ENCODE peak calls at places on chromosomes 1 and 21, in six cellular contexts. M is GM12878, G is endothelial cell of umbilical vein, V is A549, K is K562, Z is HepG2. I is an unnamed sample.
A peak's percentile ranks its signal among the peaks of the same experiment; 100 is the strongest.

GRCh38 chr1:60268451-60268850 is 194.9 kb upstream of the C1orf87 start:
- DNase-seq in M (no peak), G (no peak), V (no peak), K (no peak), Z (no peak), I (no peak)

GRCh38 chr1:30036229-30036547 is 687.2 kb downstream of the MATN1 start:
- DNase-seq in M (no peak), Z (no peak), V (no peak), K (no peak), G (no peak), I (no peak)

GRCh38 chr1:230282157-230282556 is 144.0 kb downstream of the PGBD5 start:
- DNase-seq in V (no peak), Z (no peak), K (peak; percentile 12), G (peak; percentile 75), M (no peak), I (no peak)

GRCh38 chr1:196400478-196401453 is 207.5 kb downstream of the KCNT2 start:
- DNase-seq in K (no peak), Z (peak; percentile 83), M (no peak), G (peak; percentile 93), V (no peak), I (peak; percentile 12)

GRCh38 chr1:10771789-10772188 is 24.7 kb downstream of the CASZ1 start:
- DNase-seq in K (no peak), Z (no peak), V (no peak), G (no peak), M (no peak), I (no peak)

GRCh38 chr1:205142105-205142475 is 20.3 kb upstream of the RBBP5 start:
- DNase-seq in V (no peak), K (no peak), G (no peak), M (no peak), Z (no peak), I (no peak)

GRCh38 chr1:182264187-182264586 is 127.4 kb downstream of the GLUL start:
- DNase-seq in M (no peak), G (no peak), K (no peak), V (no peak), Z (no peak), I (no peak)

GRCh38 chr21:41611966-41612606 is 104.1 kb upstream of the TMPRSS2 start:
- DNase-seq in K (peak; percentile 30), V (peak; percentile 67), Z (peak; percentile 28), M (no peak), G (no peak), I (peak; percentile 29)

GRCh38 chr1:92968138-92969032 is 7.1 kb upstream of the DIPK1A start:
- DNase-seq in M (no peak), Z (peak; percentile 45), V (no peak), K (peak; percentile 38), G (peak; percentile 19), I (peak; percentile 32)

GRCh38 chr1:12153181-12153785 is 13.5 kb upstream of the TNFRSF1B start:
- DNase-seq in K (no peak), G (peak; percentile 49), V (no peak), Z (no peak), M (peak; percentile 78), I (peak; percentile 91)

GRCh38 chr1:226598455-226598849 is 49.9 kb downstream of the STUM start:
- DNase-seq in Z (no peak), V (no peak), G (no peak), K (no peak), M (no peak), I (no peak)

GRCh38 chr21:33434770-33435360 is 31.7 kb downstream of the IFNGR2 start:
- DNase-seq in V (no peak), K (peak; percentile 54), Z (no peak), M (peak; percentile 99), G (peak; percentile 92), I (peak; percentile 63)

GRCh38 chr1:227789881-227790400 is 25.5 kb upstream of the PRSS38 start:
- DNase-seq in M (no peak), K (no peak), G (no peak), Z (no peak), V (no peak), I (no peak)

GRCh38 chr1:89965203-89965900 is 29.6 kb upstream of the ZNF326 start:
- DNase-seq in K (no peak), V (no peak), Z (no peak), G (peak; percentile 73), M (no peak), I (no peak)

GRCh38 chr1:203475012-203475981 is at the start of gene PRELP:
- DNase-seq in Z (no peak), K (no peak), G (no peak), V (peak; percentile 5), M (no peak), I (no peak)

GRCh38 chr1:153790282-153790995 is 15.2 kb downstream of the SLC27A3 start:
- DNase-seq in V (no peak), Z (no peak), M (no peak), G (peak; percentile 85), K (no peak), I (peak; percentile 72)
- H3K4me3 ChIP-seq in V (no peak overlapping the region), Z (no peak overlapping the region), M (peak overlapping the region; percentile 2), G (no peak overlapping the region), K (no peak overlapping the region), I (peak overlapping the region; percentile 50)

GRCh38 chr1:206979379-206980043 is 9.3 kb upstream of the FCAMR start:
- DNase-seq in V (peak; percentile 52), Z (peak; percentile 40), K (peak; percentile 68), M (no peak), G (no peak), I (peak; percentile 34)
- TF ChIP-seq CTCF in V (peak; percentile 70), Z (peak; percentile 78), K (peak; percentile 90), M (peak; percentile 66), G (peak; percentile 40), I (peak; percentile 62)

DNA sequence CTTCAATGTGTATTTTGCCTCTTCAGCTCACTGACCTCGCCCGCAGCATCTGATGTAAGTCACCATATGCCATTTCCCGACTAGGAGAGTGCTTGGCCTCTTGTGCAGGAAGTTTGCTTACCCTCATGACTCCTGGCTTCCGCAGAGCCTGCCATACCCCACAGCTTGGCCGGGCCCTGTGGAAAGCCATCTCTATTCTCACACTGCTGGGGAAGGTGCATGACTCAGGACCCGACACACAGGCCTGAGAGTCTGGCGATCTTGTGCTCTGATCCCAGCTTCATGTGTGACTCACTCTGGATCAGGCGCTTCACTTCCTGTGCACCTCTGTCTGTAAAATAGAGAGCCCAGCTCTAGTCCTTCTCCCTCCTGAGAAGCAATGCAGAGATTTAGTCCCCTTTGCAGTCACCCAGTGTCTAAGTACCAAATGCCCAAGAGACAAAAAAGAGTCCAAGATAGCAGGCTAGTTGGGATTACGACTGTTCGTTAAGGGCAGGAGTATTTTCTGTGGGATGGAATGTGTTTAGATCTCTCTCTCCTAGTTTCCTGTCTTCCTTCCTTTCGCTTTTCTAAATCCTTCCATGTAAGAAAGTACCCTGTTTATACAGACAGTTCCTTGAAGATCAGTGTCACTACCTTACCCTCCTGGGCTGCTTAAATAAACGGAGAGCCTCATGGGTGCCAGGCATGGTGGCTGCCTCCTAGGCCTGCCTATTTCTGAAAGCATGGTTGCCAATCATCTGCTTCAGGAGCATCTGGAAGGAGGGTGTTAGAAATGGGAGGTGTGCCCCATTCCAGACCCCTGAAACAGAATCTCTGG is 62.8 kb upstream of the KIF26B start:
- DNase-seq in G (peak; percentile 99), Z (peak; percentile 84), K (peak; percentile 77), M (no peak), V (peak; percentile 82), I (peak; percentile 42)
- TF ChIP-seq MYC in G (no peak), Z (peak; percentile 13), K (no peak), M (no peak), V (peak; percentile 27), I (no peak)

GRCh38 chr1:246647113-246647512 is 77.1 kb upstream of the SCCPDH start:
- DNase-seq in G (no peak), V (peak; percentile 40), M (no peak), Z (no peak), K (peak; percentile 55), I (peak; percentile 38)
- H3K4me3 ChIP-seq in G (no peak overlapping the region), V (no peak overlapping the region), M (no peak overlapping the region), Z (no peak overlapping the region), K (no peak overlapping the region), I (no peak overlapping the region)

GRCh38 chr1:54800899-54801759 is at the start of gene TTC22:
- DNase-seq in G (no peak), M (peak; percentile 35), V (no peak), K (peak; percentile 68), Z (no peak), I (peak; percentile 60)
- TF ChIP-seq CTCF in G (peak; percentile 30), M (peak; percentile 63), V (no peak), K (peak; percentile 56), Z (peak; percentile 34), I (peak; percentile 48)

DNA sequence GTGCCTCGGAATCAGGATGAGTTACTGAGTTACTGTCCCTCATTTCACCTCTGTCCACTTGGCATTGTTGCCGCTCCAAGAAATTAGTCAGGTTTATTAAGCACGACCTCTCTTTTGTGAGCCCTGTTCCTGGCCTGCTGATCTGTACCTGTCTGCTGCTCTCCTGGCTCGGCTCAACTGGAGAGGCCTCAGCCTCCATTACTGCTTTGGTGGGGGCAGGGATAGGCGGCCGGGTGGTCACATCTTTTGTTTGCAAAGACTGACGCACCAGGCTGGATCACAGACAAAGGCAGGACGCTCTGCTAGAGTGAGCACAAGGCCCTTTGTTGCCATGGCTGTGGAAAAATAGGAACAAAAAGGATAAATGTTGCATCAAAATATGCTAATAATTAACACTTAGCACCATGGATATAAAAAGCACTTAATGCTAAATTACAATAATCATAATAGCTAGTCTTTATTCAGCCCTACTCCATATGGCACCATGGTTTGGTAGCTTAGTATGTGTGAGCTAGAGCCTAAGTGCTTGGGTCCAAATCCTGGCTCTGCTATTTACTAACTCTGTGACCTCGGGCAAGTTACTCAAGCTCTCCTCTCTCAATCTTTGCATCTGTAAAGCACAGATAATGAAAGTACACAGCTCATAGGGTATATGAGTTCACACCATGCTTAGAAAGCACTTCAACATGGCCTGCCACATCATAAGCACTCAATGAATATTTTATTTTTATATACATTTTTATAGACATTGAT is 28.9 kb upstream of the HPDL start:
- DNase-seq in Z (peak; percentile 87), K (no peak), M (no peak), V (no peak), G (no peak), I (no peak)
- TF ChIP-seq MYC in Z (no peak), K (no peak), M (no peak), V (no peak), G (no peak), I (no peak)

DNA sequence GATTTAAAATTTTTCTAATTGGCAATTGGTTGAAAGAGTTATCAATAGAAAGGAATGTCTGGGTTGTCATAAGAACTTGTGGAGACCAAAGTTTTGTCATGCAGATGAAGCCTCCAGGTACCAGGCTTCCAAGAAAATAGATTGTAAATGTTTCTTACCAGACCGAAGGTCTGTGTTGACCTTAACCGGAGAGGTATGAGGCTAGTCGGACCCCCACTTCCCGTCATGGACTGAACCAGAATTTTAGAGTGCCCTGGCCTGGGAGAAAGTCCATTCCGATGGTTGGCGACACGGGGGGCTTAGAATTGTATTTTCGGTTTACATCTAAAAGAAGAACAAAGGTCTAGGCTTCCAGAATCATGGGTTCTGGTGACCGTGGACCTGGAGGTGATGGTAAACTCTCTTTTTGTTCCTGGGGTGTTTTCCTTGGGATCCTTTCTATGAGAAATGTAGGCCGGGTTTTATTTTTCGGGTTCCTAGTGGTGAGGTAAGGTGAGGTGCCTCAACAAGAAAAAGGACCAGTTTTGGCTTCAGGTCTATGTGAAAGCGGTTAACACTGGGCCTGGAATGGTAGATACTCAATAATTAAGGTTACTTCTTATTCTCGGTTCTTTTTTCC is 405 bp upstream of the UHMK1 start:
- DNase-seq in Z (no peak), K (no peak), G (no peak), V (no peak), M (peak; percentile 51), I (no peak)
- H3K4me3 ChIP-seq in Z (peak overlapping the region; percentile 91), K (peak overlapping the region; percentile 99), G (peak overlapping the region; percentile 78), V (peak overlapping the region; percentile 87), M (peak overlapping the region; percentile 92), I (peak overlapping the region; percentile 97)

GRCh38 chr21:18760247-18760646 is 356.7 kb upstream of the TMPRSS15 start:
- DNase-seq in Z (no peak), K (peak; percentile 59), G (no peak), M (no peak), V (peak; percentile 1), I (no peak)
- TF ChIP-seq CTCF in Z (no peak), K (no peak), G (no peak), M (no peak), V (no peak), I (no peak)

GRCh38 chr21:43208561-43209332 is 39.9 kb downstream of the CRYAA start:
- DNase-seq in Z (no peak), K (no peak), V (no peak), M (no peak), G (no peak), I (no peak)
- TF ChIP-seq MYC in Z (no peak), K (no peak), V (no peak), M (no peak), G (no peak), I (no peak)

I was measured in NB4.